ENCODE peak calls at places on chromosomes 3 and 15, in six cellular contexts. R is hepatocyte, U is left lung, K is neural progenitor cell, N is breast epithelium, A is tibial nerve. J is an unnamed sample. For H3K36me3, the result is how much of the 10 kb centered on the place peaks cover.

GRCh38 chr3:13042127-13042931 is 30.9 kb downstream of the IQSEC1 start:
- DNase-seq in R (no peak), U (peak), K (peak), N (no peak), A (no peak), J (no peak)

GRCh38 chr3:134446800-134447199 is 39.0 kb downstream of the ANAPC13 start:
- DNase-seq in R (no peak), U (no peak), K (no peak), N (no peak), A (no peak), J (no peak)

GRCh38 chr3:149581248-149581647 is 76.6 kb downstream of the WWTR1 start:
- DNase-seq in R (no peak), U (no peak), K (no peak), N (no peak), A (no peak), J (no peak)

GRCh38 chr3:194042947-194043346 is 93.0 kb upstream of the HES1 start:
- DNase-seq in R (no peak), U (no peak), K (no peak), N (no peak), A (no peak), J (no peak)

GRCh38 chr3:193852901-193853300 is 259.9 kb downstream of the OPA1 start:
- DNase-seq in R (no peak), U (no peak), K (no peak), N (no peak), A (no peak), J (no peak)

GRCh38 chr3:123202451-123202850 is 708 bp downstream of the SEC22A start:
- DNase-seq in R (peak), U (no peak), K (peak), N (no peak), A (no peak), J (no peak)

GRCh38 chr15:64426845-64427465 is 33.4 kb upstream of the ZNF609 start:
- DNase-seq in R (peak), U (no peak), K (peak), N (no peak), A (peak), J (no peak)

GRCh38 chr15:68427366-68427765 is 4.6 kb downstream of the ITGA11 start:
- DNase-seq in R (no peak), U (no peak), K (no peak), N (no peak), A (no peak), J (no peak)

GRCh38 chr3:101084404-101084803 is 91.2 kb upstream of the ABI3BP start:
- DNase-seq in R (no peak), U (no peak), K (no peak), N (no peak), A (no peak), J (no peak)

GRCh38 chr3:177468331-177468730 is 271.0 kb upstream of the TBL1XR1 start:
- DNase-seq in R (no peak), U (no peak), K (no peak), N (no peak), A (peak), J (no peak)

GRCh38 chr15:71043373-71043772 is 71.9 kb upstream of the THSD4 start:
- DNase-seq in R (no peak), U (no peak), K (no peak), N (no peak), A (no peak), J (no peak)

GRCh38 chr3:172913911-172914730 is 163.6 kb downstream of the ECT2 start:
- DNase-seq in R (no peak), U (no peak), K (no peak), N (no peak), A (no peak), J (no peak)

GRCh38 chr3:71521940-71522876 is 61.3 kb downstream of the FOXP1 start:
- DNase-seq in R (no peak), U (no peak), K (no peak), N (no peak), A (no peak), J (no peak)

GRCh38 chr3:129575987-129576364 is 30.5 kb downstream of the PLXND1 start:
- DNase-seq in R (no peak), U (no peak), K (peak), N (no peak), A (no peak), J (no peak)

GRCh38 chr3:53495091-53495517 is 693 bp downstream of the CACNA1D start:
- DNase-seq in R (no peak), U (no peak), K (peak), N (no peak), A (no peak), J (peak)

GRCh38 chr3:127787556-127787955 is 34.8 kb downstream of the MGLL start:
- DNase-seq in R (no peak), U (peak), K (no peak), N (no peak), A (no peak), J (no peak)

GRCh38 chr3:7847021-7847420 is 654.6 kb upstream of the LMCD1 start:
- DNase-seq in R (no peak), U (no peak), K (no peak), N (no peak), A (no peak), J (no peak)

GRCh38 chr15:62847900-62848489 is 194.6 kb upstream of the TPM1 start:
- DNase-seq in R (peak), U (no peak), K (peak), N (no peak), A (peak), J (no peak)

GRCh38 chr15:67133738-67134576 is 68.6 kb downstream of the SMAD3 start:
- DNase-seq in R (no peak), U (no peak), K (peak), N (no peak), A (no peak), J (peak)

GRCh38 chr3:63967675-63968611 is 55.4 kb downstream of the PSMD6 start:
- DNase-seq in R (peak), U (no peak), K (peak), N (no peak), A (peak), J (peak)

GRCh38 chr15:25397110-25397509 is 41.7 kb downstream of the UBE3A start:
- DNase-seq in R (no peak), U (no peak), K (no peak), N (no peak), A (no peak), J (no peak)

GRCh38 chr3:114452176-114452744 is 158.4 kb downstream of the TIGIT start:
- DNase-seq in R (no peak), U (no peak), K (no peak), N (no peak), A (peak), J (no peak)

GRCh38 chr3:52245322-52246263 is at the start of gene PPM1M:
- DNase-seq in R (peak), U (peak), K (peak), N (no peak), A (no peak), J (peak)

GRCh38 chr15:92690370-92690769 is 34.8 kb upstream of the FAM174B start:
- DNase-seq in R (no peak), U (no peak), K (no peak), N (no peak), A (no peak), J (no peak)

GRCh38 chr3:29283739-29284138 is 2.9 kb downstream of the RBMS3 start:
- DNase-seq in R (no peak), U (no peak), K (no peak), N (no peak), A (no peak), J (no peak)

GRCh38 chr15:76773234-76773633 is 131.9 kb downstream of the SCAPER start:
- DNase-seq in R (no peak), U (no peak), K (no peak), N (no peak), A (no peak), J (no peak)

GRCh38 chr3:72446406-72447058 is 401.7 kb downstream of the SHQ1 start:
- DNase-seq in R (no peak), U (peak), K (no peak), N (peak), A (peak), J (no peak)

GRCh38 chr3:43919067-43919466 is 228.3 kb downstream of the ABHD5 start:
- DNase-seq in R (no peak), U (no peak), K (no peak), N (no peak), A (no peak), J (no peak)

GRCh38 chr3:172135766-172136729 is 96.7 kb downstream of the FNDC3B start:
- DNase-seq in R (no peak), U (no peak), K (no peak), N (no peak), A (no peak), J (no peak)

GRCh38 chr15:95840004-95840403 is 490.5 kb upstream of the NR2F2 start:
- DNase-seq in R (peak), U (no peak), K (no peak), N (no peak), A (peak), J (no peak)

GRCh38 chr15:100770781-100771584 is 108.6 kb upstream of the ALDH1A3 start:
- DNase-seq in R (no peak), U (no peak), K (no peak), N (peak), A (no peak), J (no peak)

DNA sequence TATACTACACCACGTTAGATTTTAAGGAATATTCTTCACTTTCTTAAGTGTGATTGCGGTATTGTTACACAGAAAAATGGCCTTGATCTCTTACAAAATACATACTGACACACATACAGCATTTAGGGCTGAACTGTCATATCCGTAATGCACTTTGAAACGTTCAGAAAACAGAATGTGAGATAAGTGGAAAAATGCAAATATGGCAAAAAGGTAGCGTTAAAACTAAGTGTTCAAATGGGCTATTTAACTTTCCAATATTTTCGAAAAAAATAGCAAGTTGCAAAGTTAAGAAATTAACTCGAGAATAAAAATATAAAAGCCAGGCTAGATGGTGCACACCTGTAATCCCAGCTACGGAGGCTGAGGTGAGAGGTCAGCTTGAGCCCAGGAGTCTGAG is 1.7 kb downstream of the ZNF280D start:
- DNase-seq in R (no peak), U (no peak), K (no peak), N (no peak), A (no peak), J (no peak)
- H3K4me3 ChIP-seq in R (no peak), U (peak), K (no peak), N (peak), A (peak), J (peak)

DNA sequence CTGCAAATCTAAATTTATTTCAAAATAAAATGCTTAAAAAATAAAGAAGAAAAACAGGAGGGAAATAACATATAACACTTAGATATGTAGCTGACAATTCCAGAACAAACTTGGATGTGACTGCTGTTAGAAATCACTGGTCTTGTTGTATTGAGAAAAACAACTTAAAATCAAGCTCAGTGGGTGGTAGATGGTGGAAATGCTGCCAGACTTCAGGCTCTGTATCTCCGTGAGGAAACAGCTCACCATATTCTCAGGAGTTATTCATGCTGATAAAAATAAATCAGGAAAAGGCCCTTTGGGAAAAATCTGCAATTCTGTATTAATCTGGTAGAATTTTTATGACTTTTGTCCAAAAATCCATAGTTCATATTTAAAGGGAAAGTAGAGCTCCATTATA is 477.6 kb downstream of the RAP2B start:
- DNase-seq in R (no peak), U (no peak), K (no peak), N (no peak), A (no peak), J (no peak)
- H3K36me3 ChIP-seq in R (under half), U (under half), K (under half), N (under half), A (under half), J (under half)

GRCh38 chr3:48566401-48566760 is 2.8 kb upstream of the UCN2 start:
- DNase-seq in R (no peak), U (no peak), K (no peak), N (no peak), A (no peak), J (no peak)

GRCh38 chr3:48568476-48568875 is 4.9 kb upstream of the UCN2 start:
- DNase-seq in R (no peak), U (peak), K (no peak), N (no peak), A (no peak), J (no peak)

GRCh38 chr3:48565591-48566400 is 2.2 kb upstream of the UCN2 start:
- DNase-seq in R (no peak), U (peak), K (no peak), N (no peak), A (no peak), J (no peak)

GRCh38 chr3:48567090-48567489 is 3.5 kb upstream of the UCN2 start:
- DNase-seq in R (no peak), U (no peak), K (no peak), N (no peak), A (no peak), J (no peak)

GRCh38 chr3:48567500-48567899 is 3.9 kb upstream of the UCN2 start:
- DNase-seq in R (no peak), U (peak), K (no peak), N (no peak), A (no peak), J (no peak)
- TF ChIP-seq CTCF in R (no peak), U (no peak), K (no peak), N (no peak), A (no peak), J (no peak)

DNA sequence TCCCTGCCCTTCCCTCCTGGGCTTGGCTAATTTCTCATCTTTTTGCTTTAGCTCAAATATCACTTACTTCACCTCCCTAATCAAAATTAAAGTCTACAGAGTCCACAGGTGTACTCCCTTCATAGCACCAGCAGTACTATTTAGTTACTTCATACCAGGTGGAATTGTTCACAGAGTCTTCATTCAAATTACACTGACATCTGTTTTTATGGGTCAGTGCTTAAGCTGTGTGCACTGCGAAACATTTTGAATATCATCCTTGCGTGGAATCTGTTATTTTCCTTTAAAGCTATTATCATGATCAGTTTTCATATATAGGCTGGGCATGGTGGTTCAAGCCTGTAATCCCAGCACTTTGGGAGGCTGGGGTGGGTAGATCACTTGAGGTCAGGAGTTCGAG is 2.7 kb upstream of the SERF2 start:
- DNase-seq in R (no peak), U (no peak), K (no peak), N (no peak), A (no peak), J (peak)
- H3K4me3 ChIP-seq in R (no peak), U (no peak), K (no peak), N (no peak), A (no peak), J (no peak)

J was measured in GM06990.